ENCODE peak calls at places on chromosomes 13 and 19, in eight cellular contexts. E is H9; B is EL; Z is CD4-positive, alpha-beta T cell; X is NCI-H524 treated with DMSO at 0.1 percent for 48 hours; G is left colon; A is iris pigment epithelial cell; M is skeletal muscle cell. R is an unnamed sample.

GRCh38 chr19:10756371-10756770 is 38.5 kb downstream of the DNM2 start:
- DNase-seq in B (no peak), M (no peak), Z (no peak), E (no peak), X (no peak), A (no peak), G (no peak), R (no peak)

GRCh38 chr13:101514695-101515275 is 62.3 kb downstream of the ITGBL1 start:
- DNase-seq in Z (no peak), G (peak; percentile 11), A (peak; percentile 77), E (no peak), M (no peak), X (peak; percentile 13), B (peak; percentile 70), R (peak; percentile 53)

GRCh38 chr13:113776231-113777125 is 17.5 kb downstream of the TMEM255B start:
- DNase-seq in X (no peak), G (no peak), Z (no peak), E (no peak), M (no peak), B (no peak), A (no peak), R (no peak)

GRCh38 chr19:33064117-33064777 is 441 bp downstream of the RHPN2 start:
- DNase-seq in M (no peak), G (peak; percentile 69), B (peak; percentile 34), E (peak; percentile 75), Z (peak; percentile 9), X (no peak), A (no peak), R (peak; percentile 89)

GRCh38 chr13:51957377-51958216 is 53.7 kb downstream of the ATP7B start:
- DNase-seq in E (no peak), X (no peak), M (no peak), G (no peak), A (no peak), Z (no peak), B (no peak), R (no peak)

GRCh38 chr13:41621716-41622508 is 164.6 kb downstream of the RGCC start:
- DNase-seq in B (no peak), A (peak; percentile 66), Z (no peak), M (no peak), X (no peak), E (no peak), G (no peak), R (no peak)

GRCh38 chr13:87777395-87777794 is 106.2 kb downstream of the SLITRK5 start:
- DNase-seq in G (no peak), E (no peak), M (peak; percentile 4), B (no peak), Z (no peak), A (no peak), X (no peak), R (peak; percentile 43)

GRCh38 chr19:47598407-47599349 is 10.3 kb upstream of the BICRA start:
- DNase-seq in E (peak; percentile 78), X (no peak), M (peak; percentile 91), Z (no peak), A (peak; percentile 98), G (peak; percentile 30), B (peak; percentile 99), R (peak; percentile 91)

GRCh38 chr13:94210826-94211225 is 268.7 kb downstream of the DCT start:
- DNase-seq in E (no peak), M (no peak), Z (no peak), X (no peak), B (no peak), G (no peak), A (peak; percentile 29), R (no peak)

GRCh38 chr13:98144501-98145350 is 1.8 kb downstream of the FARP1 start:
- DNase-seq in A (peak; percentile 67), X (no peak), G (peak; percentile 22), M (peak; percentile 25), Z (no peak), B (peak; percentile 74), E (peak; percentile 41), R (peak; percentile 80)

GRCh38 chr13:103349664-103350063 is 283.4 kb upstream of the SLC10A2 start:
- DNase-seq in G (no peak), X (no peak), A (no peak), Z (no peak), B (no peak), M (no peak), E (no peak), R (no peak)

GRCh38 chr13:33016414-33017409 is at the start of gene KL:
- DNase-seq in X (no peak), M (no peak), B (peak; percentile 13), E (peak; percentile 54), A (no peak), Z (no peak), G (peak; percentile 34), R (peak; percentile 81)

GRCh38 chr13:99018418-99019180 is 40.7 kb upstream of the DOCK9 start:
- DNase-seq in M (peak; percentile 45), X (no peak), E (no peak), Z (no peak), B (peak; percentile 63), G (no peak), A (peak; percentile 82), R (no peak)

GRCh38 chr13:33066329-33066728 is 50.1 kb downstream of the KL start:
- DNase-seq in A (no peak), X (no peak), Z (no peak), M (no peak), E (no peak), B (no peak), G (no peak), R (no peak)

GRCh38 chr19:48624791-48625723 is 5.8 kb downstream of the SPHK2 start:
- DNase-seq in Z (no peak), A (no peak), G (peak; percentile 80), X (no peak), M (no peak), E (no peak), B (no peak), R (peak; percentile 80)

GRCh38 chr19:18437481-18438330 is at the start of gene ISYNA1:
- DNase-seq in Z (peak; percentile 43), M (no peak), G (peak; percentile 66), X (no peak), B (peak; percentile 59), A (peak; percentile 72), E (peak; percentile 81), R (peak; percentile 91)

GRCh38 chr13:23212621-23213020 is 31.8 kb downstream of the SGCG start:
- DNase-seq in A (peak; percentile 31), M (no peak), G (no peak), Z (no peak), E (no peak), B (no peak), X (no peak), R (no peak)

GRCh38 chr19:377801-378581 is 31.0 kb downstream of the C2CD4C start:
- DNase-seq in A (no peak), E (no peak), G (no peak), B (no peak), M (no peak), Z (no peak), X (no peak), R (peak; percentile 48)

GRCh38 chr13:97367427-97367826 is 66.5 kb upstream of the RAP2A start:
- DNase-seq in E (no peak), A (peak; percentile 76), Z (no peak), B (peak; percentile 90), G (no peak), M (peak; percentile 19), X (no peak), R (peak; percentile 63)

GRCh38 chr19:18279266-18279515 is 2.2 kb downstream of the JUND start:
- DNase-seq in A (peak; percentile 19), X (no peak), Z (no peak), E (no peak), B (no peak), G (no peak), M (no peak), R (no peak)

GRCh38 chr19:55777528-55777927 is 8.6 kb downstream of the RFPL4AL1 start:
- DNase-seq in A (no peak), M (no peak), Z (no peak), B (no peak), X (no peak), E (no peak), G (peak; percentile 16), R (peak; percentile 43)